ENCODE peak calls at places on chromosomes 2 and 18, in five cellular contexts. Z, H, T, X and S are unnamed samples.

GRCh38 chr2:99336780-99337163 is 417 bp upstream of the EIF5B start:
- DNase-seq in Z (no peak), H (no peak), X (no peak), T (no peak), S (no peak)

GRCh38 chr2:32863803-32864202 is 83.0 kb upstream of the LTBP1 start:
- DNase-seq in Z (no peak), T (no peak), X (no peak), H (no peak), S (no peak)

GRCh38 chr2:96734899-96735585 is 4.8 kb downstream of the LMAN2L start:
- DNase-seq in X (no peak), H (no peak), T (no peak), Z (no peak), S (no peak)

GRCh38 chr2:233201271-233202013 is 50.0 kb upstream of the ATG16L1 start:
- DNase-seq in T (no peak), H (no peak), X (no peak), Z (no peak), S (no peak)

GRCh38 chr2:59701271-59701994 is 852.0 kb downstream of the BCL11A start:
- DNase-seq in T (no peak), H (no peak), Z (no peak), X (no peak), S (no peak)

GRCh38 chr2:200077210-200077650 is 121.8 kb downstream of the MAIP1 start:
- DNase-seq in T (peak), X (no peak), H (peak), Z (no peak), S (no peak)

GRCh38 chr2:45178359-45178758 is 169.1 kb upstream of the SIX2 start:
- DNase-seq in T (no peak), H (no peak), X (no peak), Z (no peak), S (no peak)

GRCh38 chr2:63654959-63655358 is 66.2 kb downstream of the MDH1 start:
- DNase-seq in T (no peak), Z (no peak), X (peak), H (no peak), S (no peak)

GRCh38 chr2:217886720-217887309 is 116.0 kb downstream of the TNS1 start:
- DNase-seq in H (peak), Z (peak), X (no peak), T (peak), S (peak)

GRCh38 chr2:226308981-226309380 is 490.6 kb downstream of the IRS1 start:
- DNase-seq in Z (no peak), H (no peak), X (no peak), T (no peak), S (no peak)

GRCh38 chr2:64753384-64753783 is 99.7 kb upstream of the SERTAD2 start:
- DNase-seq in T (no peak), Z (no peak), X (no peak), H (no peak), S (no peak)

GRCh38 chr18:54806526-54806925 is 21.8 kb upstream of the RAB27B start:
- DNase-seq in Z (no peak), X (no peak), T (no peak), H (no peak), S (no peak)

GRCh38 chr2:121004950-121005349 is 269.3 kb downstream of the GLI2 start:
- DNase-seq in X (no peak), Z (no peak), H (no peak), T (no peak), S (no peak)

GRCh38 chr2:237961637-237962036 is 5.2 kb upstream of the UBE2F start:
- DNase-seq in X (no peak), H (no peak), Z (no peak), T (no peak), S (no peak)

GRCh38 chr2:240519396-240520142 is 38.2 kb downstream of the ANKMY1 start:
- DNase-seq in T (no peak), Z (no peak), H (no peak), X (no peak), S (peak)

GRCh38 chr2:88871336-88871735 is 179.9 kb downstream of the RPIA start:
- DNase-seq in X (no peak), T (no peak), H (no peak), Z (no peak), S (no peak)

GRCh38 chr2:216132585-216132984 is 23.4 kb downstream of the XRCC5 start:
- DNase-seq in H (no peak), T (no peak), Z (no peak), X (no peak), S (no peak)

GRCh38 chr2:153115141-153115540 is 363.4 kb downstream of the RPRM start:
- DNase-seq in H (no peak), Z (no peak), T (no peak), X (no peak), S (no peak)

GRCh38 chr2:240689975-240690374 is 1.7 kb upstream of the AQP12A start:
- DNase-seq in T (no peak), X (no peak), H (no peak), Z (no peak), S (no peak)

GRCh38 chr2:192007819-192008218 is 160.9 kb upstream of the CAVIN2 start:
- DNase-seq in X (no peak), T (no peak), Z (no peak), H (no peak), S (no peak)

GRCh38 chr2:183070942-183071844 is 7.4 kb upstream of the DUSP19 start:
- DNase-seq in H (peak), T (peak), X (no peak), Z (no peak), S (peak)

GRCh38 chr18:74499633-74500032 is 3.5 kb downstream of the CNDP2 start:
- DNase-seq in H (no peak), X (peak), T (no peak), Z (peak), S (no peak)

DNA sequence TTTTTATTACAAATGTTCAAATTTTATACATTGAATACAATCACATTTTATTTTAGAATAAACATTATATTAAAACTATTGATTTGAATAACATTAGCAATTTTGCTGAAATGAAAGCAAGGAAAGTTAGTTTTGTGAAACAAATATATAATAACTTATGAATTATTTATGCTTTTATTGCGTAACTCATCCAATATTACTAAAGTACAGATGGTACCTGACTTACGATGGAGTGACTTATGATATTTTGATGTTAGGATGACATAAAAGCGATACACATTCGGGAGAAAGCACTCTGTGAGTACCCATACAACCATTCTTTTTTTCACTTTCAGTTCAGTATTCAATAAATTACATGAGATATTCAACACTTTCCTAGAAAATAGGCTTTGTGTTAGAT is 26.5 kb downstream of the GPR39 start:
- DNase-seq in Z (no peak), T (no peak), H (no peak), X (no peak), S (no peak)
- TF ChIP-seq CTCF in Z (no peak), T (no peak), H (no peak), X (no peak), S (no peak)

GRCh38 chr18:45415614-45416013 is 199.7 kb upstream of the SLC14A2 start:
- DNase-seq in Z (no peak), H (no peak), X (no peak), T (no peak), S (peak)

GRCh38 chr18:45413180-45413836 is 202.0 kb upstream of the SLC14A2 start:
- DNase-seq in H (no peak), X (no peak), Z (no peak), T (no peak), S (no peak)

GRCh38 chr18:45416168-45416567 is 199.1 kb upstream of the SLC14A2 start:
- DNase-seq in X (no peak), H (no peak), T (no peak), Z (no peak), S (peak)

GRCh38 chr18:45412577-45412976 is 202.7 kb upstream of the SLC14A2 start:
- DNase-seq in T (no peak), H (no peak), Z (no peak), X (peak), S (no peak)

GRCh38 chr18:45417392-45417791 is 197.9 kb upstream of the SLC14A2 start:
- DNase-seq in T (no peak), X (no peak), Z (no peak), H (no peak), S (no peak)
- TF ChIP-seq JUNB in T (no peak), X (no peak), Z (no peak), H (no peak), S (no peak)

GRCh38 chr18:48339692-48340091 is 69.5 kb downstream of the ZBTB7C start:
- DNase-seq in Z (no peak), T (no peak), X (no peak), H (no peak), S (no peak)

GRCh38 chr18:48340502-48340901 is 68.7 kb downstream of the ZBTB7C start:
- DNase-seq in H (no peak), Z (no peak), X (no peak), T (no peak), S (no peak)

GRCh38 chr18:48342125-48342524 is 67.1 kb downstream of the ZBTB7C start:
- DNase-seq in H (no peak), Z (no peak), T (no peak), X (no peak), S (no peak)

GRCh38 chr18:48345596-48345995 is 63.6 kb downstream of the ZBTB7C start:
- DNase-seq in T (no peak), Z (no peak), H (peak), X (no peak), S (peak)

GRCh38 chr18:48342588-48342987 is 66.6 kb downstream of the ZBTB7C start:
- DNase-seq in Z (no peak), H (no peak), X (no peak), T (no peak), S (no peak)
- H3K4me2 ChIP-seq in Z (no peak), H (no peak), X (no peak), T (no peak), S (no peak)

GRCh38 chr2:70062270-70062669 is 25.0 kb upstream of the PCBP1 start:
- DNase-seq in T (no peak), X (no peak), Z (no peak), H (no peak), S (peak)
- TF ChIP-seq CTCF in T (peak), X (no peak), Z (peak), H (no peak), S (no peak)

GRCh38 chr2:74703373-74703772 is 49.3 kb downstream of the SEMA4F start:
- DNase-seq in X (no peak), Z (no peak), T (no peak), H (no peak), S (no peak)

GRCh38 chr2:74702001-74702715 is 48.1 kb downstream of the SEMA4F start:
- DNase-seq in Z (no peak), H (no peak), X (no peak), T (peak), S (no peak)

GRCh38 chr2:74700643-74701377 is 46.8 kb downstream of the SEMA4F start:
- DNase-seq in T (no peak), Z (no peak), X (peak), H (no peak), S (no peak)

GRCh38 chr2:74706741-74707140 is 52.7 kb downstream of the SEMA4F start:
- DNase-seq in Z (no peak), X (no peak), H (no peak), T (no peak), S (no peak)

DNA sequence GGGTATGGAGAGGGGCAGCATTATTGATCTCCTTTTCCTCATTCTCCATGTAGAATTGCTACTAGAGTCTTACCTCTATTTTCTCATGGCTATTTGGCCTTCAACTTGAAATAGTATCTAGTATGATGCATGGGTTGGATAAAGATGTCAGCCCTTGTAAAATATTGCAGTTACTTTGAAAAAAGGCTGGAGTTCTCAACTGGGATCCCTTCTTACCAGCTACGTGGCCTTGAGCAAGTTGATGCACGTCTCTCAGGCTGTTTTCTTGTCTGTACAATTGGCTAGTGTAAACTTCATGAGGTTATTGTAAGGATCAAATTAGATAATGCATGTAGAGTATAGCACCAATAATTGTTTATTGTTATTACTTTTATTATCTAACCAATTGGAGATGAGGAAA is 50.2 kb downstream of the SEMA4F start:
- DNase-seq in H (no peak), X (no peak), Z (no peak), T (no peak), S (no peak)
- TF ChIP-seq JUNB in H (no peak), X (no peak), Z (no peak), T (no peak), S (no peak)

DNA sequence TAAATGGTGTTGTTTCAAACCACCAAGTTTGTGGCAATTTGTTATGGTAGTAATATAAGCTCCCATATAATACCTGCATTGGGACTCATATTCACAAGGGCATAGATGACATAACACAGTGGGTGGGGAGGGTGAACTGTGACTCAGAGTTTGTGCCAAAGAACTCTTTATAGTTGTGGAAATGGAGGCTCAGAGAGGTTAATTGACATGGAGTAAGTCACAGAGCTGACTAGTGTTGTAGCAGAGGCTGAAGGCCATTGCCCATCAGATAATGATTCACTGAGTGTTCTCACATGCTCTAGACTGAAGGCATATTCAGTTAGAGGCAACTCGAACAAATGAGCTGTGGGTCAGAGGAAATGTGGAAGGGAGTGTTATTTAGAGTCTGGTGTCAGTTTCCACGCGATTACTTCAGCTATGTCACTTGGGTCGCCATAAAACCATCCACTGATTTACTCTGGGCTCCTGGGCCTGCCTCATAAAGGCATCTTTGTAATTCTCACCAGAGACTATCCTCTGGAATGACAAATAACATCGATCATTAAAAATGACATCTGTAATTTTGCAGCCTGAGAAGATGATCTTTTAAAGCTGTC is 264.7 kb downstream of the CCDC85A start:
- DNase-seq in H (peak), T (peak), X (no peak), Z (no peak), S (no peak)
- H3K4me2 ChIP-seq in H (peak), T (peak), X (no peak), Z (no peak), S (peak)

GRCh38 chr18:9708057-9708881 is at the start of gene RAB31:
- DNase-seq in X (no peak), H (peak), T (no peak), Z (peak), S (peak)
- TF ChIP-seq CTCF in X (no peak), H (no peak), T (no peak), Z (no peak), S (no peak)